ENCODE peak calls at places on chromosome 1, in eight cellular contexts. S is K562, C is H1, F is HCT116, X is GM12878, W is SK-N-SH, D is endothelial cell of umbilical vein, T is HepG2. E is an unnamed sample.

GRCh38 chr1:170857955-170858354 is 77.4 kb upstream of the MROH9 start:
- DNase-seq in C (no peak), D (no peak), F (no peak), T (no peak), S (no peak), W (no peak), X (no peak), E (no peak)

GRCh38 chr1:97632075-97632474 is 288.8 kb downstream of the DPYD start:
- DNase-seq in C (no peak), S (no peak), D (peak), F (no peak), X (no peak), T (no peak), W (peak), E (no peak)

GRCh38 chr1:94713472-94714141 is 106.5 kb upstream of the SLC44A3 start:
- DNase-seq in T (peak), W (peak), C (peak), X (no peak), F (peak), S (peak), D (no peak), E (peak)

GRCh38 chr1:74835046-74835445 is 102.1 kb downstream of the TYW3 start:
- DNase-seq in S (no peak), W (no peak), T (no peak), C (no peak), D (no peak), F (no peak), X (no peak), E (no peak)

GRCh38 chr1:165905853-165906252 is 78.4 kb downstream of the UCK2 start:
- DNase-seq in S (no peak), T (no peak), W (no peak), D (no peak), C (no peak), X (no peak), F (no peak), E (no peak)

GRCh38 chr1:37945743-37946702 is 830 bp downstream of the INPP5B start:
- DNase-seq in C (no peak), F (no peak), S (peak), T (peak), D (peak), X (no peak), W (peak), E (peak)

GRCh38 chr1:10530281-10530740 is 55.6 kb downstream of the PEX14 start:
- DNase-seq in C (peak), F (no peak), X (no peak), W (peak), T (no peak), S (no peak), D (peak), E (peak)

GRCh38 chr1:205013683-205014367 is 29.2 kb upstream of the CNTN2 start:
- DNase-seq in T (no peak), X (no peak), W (peak), C (no peak), F (no peak), D (no peak), S (no peak), E (peak)

GRCh38 chr1:72281637-72282270 is 585 bp downstream of the NEGR1 start:
- DNase-seq in T (no peak), W (no peak), F (no peak), X (no peak), C (no peak), D (no peak), S (no peak), E (peak)

GRCh38 chr1:72283204-72284083 is 1.1 kb upstream of the NEGR1 start:
- DNase-seq in X (no peak), D (peak), W (peak), T (no peak), S (no peak), C (peak), F (no peak), E (peak)

GRCh38 chr1:72284084-72284397 is 1.7 kb upstream of the NEGR1 start:
- DNase-seq in W (no peak), X (no peak), C (no peak), T (no peak), S (no peak), D (no peak), F (no peak), E (peak)

GRCh38 chr1:72282271-72282656 is at the start of gene NEGR1:
- DNase-seq in C (peak), W (peak), X (no peak), S (no peak), D (peak), T (no peak), F (no peak), E (peak)

DNA sequence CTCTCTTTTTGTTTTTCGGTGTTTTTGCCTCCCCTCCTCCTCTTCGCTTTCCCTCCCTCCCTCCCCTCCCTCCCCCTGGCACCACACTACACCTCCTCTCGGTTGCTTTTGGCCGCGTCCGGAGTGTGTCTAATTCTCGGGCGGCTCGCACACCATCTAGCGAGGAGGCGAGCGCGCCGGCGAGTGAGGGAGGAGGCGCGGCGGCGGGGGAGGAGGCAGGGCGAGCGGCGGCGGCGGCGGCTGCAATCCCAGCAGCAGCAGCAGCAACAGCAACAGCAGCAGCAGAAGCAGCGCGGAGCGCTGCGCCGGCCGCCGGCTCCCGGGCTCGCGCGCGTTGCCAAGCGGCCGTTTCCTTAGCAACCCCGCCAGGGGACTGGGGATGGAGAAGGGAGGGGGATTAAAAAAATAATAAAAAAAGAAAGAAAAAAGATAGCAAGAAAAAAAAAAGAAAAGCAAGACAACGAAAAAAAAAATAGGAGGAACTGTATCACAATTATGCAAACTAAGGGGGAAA is 408 bp upstream of the NEGR1 start:
- DNase-seq in F (no peak), D (peak), C (peak), T (peak), S (peak), X (no peak), W (peak), E (peak)
- TF ChIP-seq POLR2AphosphoS5 in F (no peak), D (peak), C (no peak), T (no peak), S (no peak), X (no peak), W (no peak), E (peak)

GRCh38 chr1:1858382-1859086 is 32.4 kb downstream of the GNB1 start:
- DNase-seq in F (no peak), D (peak), W (peak), T (peak), C (no peak), S (peak), X (no peak), E (peak)
- H3K4me2 ChIP-seq in F (no peak), D (peak), W (peak), T (no peak), C (no peak), S (peak), X (no peak), E (peak)

DNA sequence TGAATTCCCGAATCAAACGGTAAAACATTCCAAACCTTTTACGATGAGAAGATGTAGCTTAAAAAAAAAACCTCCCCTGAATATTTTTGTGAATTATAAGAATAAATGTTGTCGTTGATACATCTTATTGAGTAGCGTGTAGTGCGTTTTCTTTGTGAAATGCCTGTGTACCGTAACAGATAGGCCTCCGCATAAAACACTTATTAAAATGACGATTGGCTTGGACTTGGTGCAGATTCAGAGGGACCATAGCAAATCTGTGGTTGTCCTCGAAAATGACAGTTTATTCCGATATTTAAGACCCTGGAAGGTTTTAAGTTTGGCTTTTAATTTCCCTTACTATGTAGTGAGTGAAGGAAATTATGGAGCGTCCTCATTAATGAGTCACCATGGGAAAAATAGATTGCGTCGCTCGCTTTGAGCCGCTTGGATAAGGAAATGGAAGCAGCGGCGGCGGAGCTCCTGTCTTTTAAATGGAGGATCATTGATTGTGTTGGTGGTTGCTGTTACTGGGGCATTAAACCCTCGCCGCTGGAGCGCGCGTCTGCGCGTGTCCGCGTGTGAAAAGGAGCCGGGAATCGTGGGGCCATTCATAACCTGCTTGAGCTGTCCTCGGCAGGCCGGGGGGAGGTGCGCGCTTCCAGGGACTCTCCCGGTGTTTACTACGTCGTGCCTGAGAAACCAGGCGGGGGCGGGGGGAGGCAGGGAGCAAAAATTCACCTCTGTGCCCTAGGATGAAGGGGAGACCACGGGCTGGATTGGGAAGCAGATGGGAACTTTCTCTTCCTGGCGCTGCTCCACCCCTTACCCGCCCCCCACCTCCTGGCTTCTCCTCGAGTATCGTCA is 1.6 kb downstream of the SPEN start:
- DNase-seq in D (peak), W (peak), C (peak), F (peak), S (peak), X (no peak), T (peak), E (peak)
- TF ChIP-seq POLR2AphosphoS5 in D (peak), W (peak), C (peak), F (peak), S (peak), X (peak), T (peak), E (peak)

DNA sequence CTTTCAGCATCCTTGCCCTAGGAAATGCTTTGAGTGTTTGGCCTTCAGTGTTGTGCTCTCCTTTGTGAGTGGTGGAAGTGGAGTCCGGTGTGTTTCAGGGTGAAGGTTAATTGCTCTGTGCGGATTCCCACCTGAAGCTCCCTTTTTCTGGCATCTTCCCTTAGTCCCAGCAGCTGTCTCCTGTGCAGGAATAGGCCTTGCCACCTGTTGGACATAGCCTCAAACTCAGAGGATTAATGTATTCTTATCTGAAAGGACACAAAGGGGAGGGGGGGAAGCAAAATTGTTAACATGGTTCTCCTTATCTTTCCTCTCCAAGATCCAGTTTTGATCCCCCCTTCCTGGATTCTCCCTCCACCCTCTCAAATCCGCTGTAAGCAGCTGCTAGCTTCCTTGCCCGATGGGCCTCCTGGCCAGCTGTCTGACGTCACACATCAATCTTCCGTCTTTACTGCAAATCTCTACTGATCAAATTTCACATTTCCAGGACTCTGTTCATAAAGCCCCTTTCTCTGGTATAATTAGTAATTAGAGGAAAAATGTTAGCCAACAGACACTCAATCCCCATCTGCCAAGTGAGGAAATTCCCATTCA is 68.4 kb upstream of the SPAG17 start:
- DNase-seq in D (no peak), W (no peak), X (no peak), T (no peak), S (no peak), F (no peak), C (no peak), E (no peak)
- H3K4me2 ChIP-seq in D (no peak), W (no peak), X (no peak), T (no peak), S (no peak), F (no peak), C (no peak), E (no peak)

GRCh38 chr1:160834945-160835565 is 27.6 kb downstream of the CD244 start:
- DNase-seq in F (peak), D (peak), T (peak), X (no peak), S (peak), C (no peak), W (peak), E (peak)

GRCh38 chr1:160826546-160826945 is 30.6 kb downstream of the LY9 start:
- DNase-seq in W (no peak), D (no peak), F (no peak), T (no peak), C (no peak), X (no peak), S (no peak), E (no peak)

GRCh38 chr1:160830321-160831153 is 32.1 kb downstream of the CD244 start:
- DNase-seq in S (peak), T (peak), F (peak), X (no peak), D (peak), C (peak), W (peak), E (peak)

GRCh38 chr1:160827418-160827817 is 31.4 kb downstream of the LY9 start:
- DNase-seq in X (no peak), D (no peak), W (no peak), T (no peak), C (no peak), S (no peak), F (no peak), E (no peak)

GRCh38 chr1:160829766-160830165 is 32.9 kb downstream of the CD244 start:
- DNase-seq in S (no peak), D (no peak), W (no peak), C (no peak), F (no peak), X (no peak), T (no peak), E (no peak)
- TF ChIP-seq POLR2AphosphoS5 in S (no peak), D (no peak), W (no peak), C (no peak), F (no peak), X (no peak), T (no peak), E (no peak)

DNA sequence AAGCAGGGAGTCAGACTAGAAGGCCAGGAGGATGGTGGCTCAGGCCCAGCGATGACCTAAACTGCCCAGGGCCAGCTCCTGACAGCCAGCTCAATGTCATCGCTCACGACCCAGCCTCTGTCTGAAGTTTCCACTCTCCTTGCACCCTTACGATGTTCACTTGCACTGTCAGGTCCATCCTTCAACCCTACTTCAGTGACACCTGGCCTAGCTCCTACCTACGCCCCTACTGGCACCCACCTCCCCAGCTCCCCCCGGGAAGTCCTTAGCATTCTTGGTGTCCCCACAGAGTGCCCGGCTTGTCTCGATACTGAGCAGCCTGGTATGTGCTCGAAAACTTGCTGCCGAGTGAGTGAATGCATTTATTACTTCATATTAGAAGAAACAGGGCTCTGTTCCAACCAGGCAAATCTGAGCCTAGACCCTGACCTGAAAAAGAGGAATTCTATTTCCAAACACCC is 29.7 kb upstream of the LRRC38 start:
- DNase-seq in F (no peak), C (no peak), W (no peak), X (no peak), S (no peak), T (no peak), D (no peak), E (no peak)
- H3K4me2 ChIP-seq in F (peak), C (no peak), W (peak), X (no peak), S (no peak), T (no peak), D (no peak), E (no peak)

GRCh38 chr1:21946836-21947587 is 9.9 kb upstream of the HSPG2 start:
- DNase-seq in F (no peak), X (no peak), W (no peak), D (peak), C (no peak), S (no peak), T (peak), E (peak)
- TF ChIP-seq POLR2AphosphoS5 in F (no peak), X (no peak), W (no peak), D (peak), C (no peak), S (no peak), T (no peak), E (no peak)